ENCODE peak calls at places on chromosomes 3 and 15, in five cellular contexts. T, J, X, H and K are unnamed samples.

GRCh38 chr3:194711913-194712312 is 26.2 kb downstream of the FAM43A start:
- DNase-seq in X (no peak), T (no peak), J (peak; percentile 94), H (no peak), K (no peak)

GRCh38 chr3:8764528-8764927 is 4.9 kb downstream of the OXTR start:
- DNase-seq in H (no peak), X (no peak), T (no peak), J (no peak), K (peak; percentile 27)

GRCh38 chr3:15040844-15041243 is 24.3 kb downstream of the MRPS25 start:
- DNase-seq in T (no peak), H (no peak), J (no peak), X (no peak), K (no peak)

GRCh38 chr3:14429237-14429636 is 26.8 kb downstream of the SLC6A6 start:
- DNase-seq in H (no peak), J (no peak), X (no peak), T (no peak), K (no peak)

GRCh38 chr3:132777171-132777570 is 55.0 kb upstream of the NPHP3 start:
- DNase-seq in X (no peak), T (no peak), H (no peak), J (no peak), K (no peak)

GRCh38 chr3:42340466-42340865 is 69.9 kb downstream of the LYZL4 start:
- DNase-seq in H (no peak), X (no peak), J (no peak), T (no peak), K (no peak)

GRCh38 chr15:100464895-100465294 is 63.9 kb downstream of the CERS3 start:
- DNase-seq in H (no peak), T (no peak), J (no peak), X (peak; percentile 4), K (no peak)

GRCh38 chr3:61956236-61956635 is 394.9 kb downstream of the PTPRG start:
- DNase-seq in J (peak; percentile 65), T (no peak), X (no peak), H (no peak), K (no peak)

GRCh38 chr15:40307421-40308165 is at the start of gene PLCB2:
- DNase-seq in J (no peak), H (peak; percentile 38), T (no peak), X (no peak), K (no peak)

DNA sequence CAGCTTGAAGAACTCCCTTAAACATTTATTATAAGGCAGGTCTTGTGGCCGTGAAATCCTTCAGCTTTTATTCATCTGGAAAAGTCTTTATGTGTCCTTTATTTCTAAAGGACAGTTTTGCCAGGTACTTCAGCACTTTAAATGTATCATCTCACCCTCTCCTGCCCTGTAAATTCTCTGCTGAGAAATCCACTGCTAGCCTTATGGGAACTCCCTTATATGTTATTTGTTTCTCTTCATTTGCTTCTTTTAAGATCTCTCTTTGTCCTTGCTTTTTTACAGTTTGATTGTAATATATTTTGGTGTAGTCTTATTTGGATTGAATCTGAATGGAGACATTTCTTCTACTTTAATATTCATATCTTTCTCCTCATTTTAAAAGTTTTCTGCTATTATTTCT is 86.7 kb upstream of the RBMS3 start:
- DNase-seq in H (no peak), X (no peak), T (no peak), J (no peak), K (no peak)
- TF ChIP-seq CTCF in H (no peak), X (no peak), T (no peak), J (no peak), K (no peak)

GRCh38 chr3:58577269-58577821 is at the start of gene FAM107A:
- DNase-seq in H (peak; percentile 31), T (no peak), J (peak; percentile 67), X (no peak), K (no peak)
- TF ChIP-seq CTCF in H (no peak), T (no peak), J (peak; percentile 46), X (no peak), K (no peak)

DNA sequence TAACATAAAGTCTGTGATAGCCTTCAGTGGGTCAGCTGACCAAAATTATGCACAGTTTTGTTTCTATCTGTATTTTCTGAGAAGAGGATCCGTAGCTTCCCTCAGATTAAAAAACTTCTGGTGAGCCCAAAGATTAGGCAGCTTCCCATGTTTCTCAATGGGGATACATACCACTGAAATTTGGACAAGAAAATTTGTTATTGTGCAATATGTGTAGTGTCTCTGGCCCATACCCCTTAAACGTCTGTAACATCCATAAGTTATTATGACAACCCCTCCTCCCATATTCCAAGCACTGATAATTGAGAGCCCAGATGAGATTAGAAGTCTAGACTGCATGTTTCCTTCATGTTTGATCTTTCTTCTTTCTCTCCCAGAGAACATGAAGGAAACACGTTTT is 1.9 kb upstream of the MITF start:
- DNase-seq in H (no peak), T (no peak), J (no peak), X (no peak), K (no peak)
- TF ChIP-seq CTCF in H (no peak), T (no peak), J (no peak), X (no peak), K (no peak)

GRCh38 chr15:74994685-74995084 is 678 bp upstream of the SCAMP5 start:
- DNase-seq in T (no peak), J (no peak), X (no peak), H (no peak), K (no peak)

GRCh38 chr15:74995182-74995778 is at the start of gene SCAMP5:
- DNase-seq in J (peak; percentile 82), H (peak; percentile 98), X (peak; percentile 86), T (peak; percentile 91), K (peak; percentile 97)

GRCh38 chr15:74997161-74997942 is 2.0 kb downstream of the SCAMP5 start:
- DNase-seq in T (no peak), X (no peak), H (peak; percentile 35), J (no peak), K (no peak)

GRCh38 chr15:74994236-74994635 is 1.1 kb upstream of the SCAMP5 start:
- DNase-seq in J (no peak), H (no peak), T (no peak), X (no peak), K (no peak)

DNA sequence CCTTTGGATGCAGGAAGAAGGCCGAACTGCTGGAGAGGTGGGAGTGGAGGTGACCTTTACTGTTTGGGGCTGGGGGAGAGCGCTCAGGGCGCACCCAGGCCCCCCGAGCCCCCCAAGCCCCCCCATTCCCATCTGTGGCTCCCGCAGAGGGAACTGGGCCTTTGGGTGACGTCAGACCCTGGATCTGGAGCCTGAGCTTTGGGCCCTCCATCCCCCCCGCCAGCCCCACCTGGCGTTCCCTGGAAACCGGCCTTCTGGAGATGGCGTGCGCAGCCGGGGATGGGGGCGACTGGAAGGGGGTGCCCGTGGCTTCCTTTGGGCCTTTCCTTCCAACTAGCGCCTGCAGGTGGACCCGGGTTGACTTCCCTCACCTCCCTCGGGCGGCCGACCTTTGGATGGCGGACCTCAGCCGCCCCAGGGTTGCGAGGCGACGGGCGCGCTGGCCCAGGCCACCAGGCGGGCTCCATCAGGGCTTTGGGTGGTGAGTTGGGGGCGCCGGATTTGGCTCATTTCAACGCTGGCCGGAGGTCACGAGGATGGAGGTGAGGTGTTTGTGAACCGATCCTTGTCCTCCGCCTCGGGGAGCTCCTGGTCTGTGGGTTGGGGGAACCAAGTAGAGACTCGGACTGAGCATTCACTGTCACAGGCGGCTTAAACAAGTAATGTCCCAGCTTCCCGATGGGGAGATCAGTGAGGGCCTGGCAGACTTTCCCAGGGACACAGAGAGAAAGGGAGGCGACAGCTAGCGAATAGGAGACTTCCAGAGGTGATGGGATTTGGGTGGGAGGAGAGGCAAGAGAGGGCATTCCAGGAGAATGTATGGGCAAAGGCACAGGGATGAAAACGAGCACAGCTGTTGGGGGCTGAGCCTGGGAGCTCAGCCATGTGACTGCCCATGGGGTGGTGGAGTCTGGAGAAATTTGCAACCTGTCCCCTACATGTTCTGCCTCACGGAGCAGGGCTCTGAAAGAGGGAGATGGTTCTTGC is 709 bp downstream of the SCAMP5 start:
- DNase-seq in H (peak; percentile 31), J (no peak), T (no peak), X (no peak), K (peak; percentile 44)
- TF ChIP-seq CTCF in H (no peak), J (no peak), T (no peak), X (no peak), K (no peak)

GRCh38 chr3:52277972-52278509 is 408 bp downstream of the WDR82 start:
- DNase-seq in X (no peak), T (no peak), H (peak; percentile 52), J (peak; percentile 53), K (no peak)
- TF ChIP-seq CTCF in X (peak; percentile 42), T (no peak), H (no peak), J (peak; percentile 40), K (no peak)

GRCh38 chr3:100591411-100591810 is 18.0 kb upstream of the ADGRG7 start:
- DNase-seq in H (no peak), T (no peak), X (no peak), J (no peak), K (no peak)

GRCh38 chr3:100590114-100590839 is 19.1 kb upstream of the ADGRG7 start:
- DNase-seq in J (peak; percentile 71), X (no peak), H (peak; percentile 64), T (no peak), K (no peak)

GRCh38 chr3:100588251-100588650 is 21.1 kb upstream of the ADGRG7 start:
- DNase-seq in H (no peak), X (no peak), J (no peak), T (no peak), K (no peak)

GRCh38 chr3:100586832-100587231 is 22.6 kb upstream of the ADGRG7 start:
- DNase-seq in X (no peak), J (no peak), T (no peak), H (no peak), K (no peak)

GRCh38 chr3:100590840-100591147 is 18.6 kb upstream of the ADGRG7 start:
- DNase-seq in T (no peak), J (no peak), H (no peak), X (no peak), K (no peak)
- TF ChIP-seq CTCF in T (no peak), J (no peak), H (peak; percentile 48), X (no peak), K (peak; percentile 49)

GRCh38 chr3:172321035-172321434 is 127.2 kb downstream of the GHSR start:
- DNase-seq in H (no peak), T (no peak), J (peak; percentile 49), X (no peak), K (no peak)
- TF ChIP-seq CTCF in H (no peak), T (no peak), J (no peak), X (peak; percentile 1), K (no peak)

DNA sequence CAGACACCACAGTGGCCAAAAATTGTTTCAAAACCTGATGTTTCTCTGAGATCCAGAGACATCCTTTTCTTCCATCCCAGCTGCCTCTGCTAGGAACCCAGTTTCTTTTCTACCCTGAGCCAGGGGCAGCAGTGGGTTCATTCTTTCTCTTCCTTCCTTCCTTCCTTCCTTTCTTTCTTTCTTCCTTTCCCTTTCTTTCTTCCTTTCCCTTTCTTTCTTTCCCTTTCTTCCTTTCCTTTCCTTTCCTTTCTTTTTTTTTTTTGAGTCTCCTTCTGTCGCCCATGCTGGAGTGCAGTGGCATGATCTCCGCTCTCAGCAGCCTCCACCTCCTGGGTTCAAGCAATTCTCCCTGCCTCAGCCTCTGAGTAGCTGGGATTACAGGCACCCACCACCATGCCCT is 30.7 kb upstream of the COPG1 start:
- DNase-seq in X (no peak), H (no peak), T (no peak), J (no peak), K (no peak)
- TF ChIP-seq CTCF in X (no peak), H (no peak), T (no peak), J (no peak), K (no peak)